ENCODE peak calls at places on chromosomes 7 and 10, in four cellular contexts. T is A549, V is HepG2, P is K562. N is an unnamed sample.

GRCh38 chr7:82429408-82429807 is 14.2 kb downstream of the CACNA2D1 start:
- DNase-seq in T (no peak), V (no peak), P (no peak), N (no peak)

GRCh38 chr7:131581241-131582157 is 25.1 kb upstream of the PODXL start:
- DNase-seq in T (no peak), V (no peak), P (no peak), N (no peak)

GRCh38 chr7:145064114-145064513 is 228.3 kb upstream of the TPK1 start:
- DNase-seq in T (no peak), V (no peak), P (no peak), N (no peak)

GRCh38 chr7:29946428-29947186 is 43.0 kb downstream of the SCRN1 start:
- DNase-seq in T (peak), V (peak), P (peak), N (peak)

GRCh38 chr10:4383683-4384082 is 442.3 kb upstream of the AKR1E2 start:
- DNase-seq in T (no peak), V (no peak), P (no peak), N (no peak)

GRCh38 chr7:25314729-25315267 is 86.5 kb upstream of the NPVF start:
- DNase-seq in T (no peak), V (no peak), P (no peak), N (no peak)

GRCh38 chr10:44992070-44992731 is 8.5 kb upstream of the ZNF22 start:
- DNase-seq in T (no peak), V (no peak), P (no peak), N (no peak)

GRCh38 chr10:63376560-63377304 is 89.0 kb downstream of the JMJD1C start:
- DNase-seq in T (no peak), V (no peak), P (no peak), N (no peak)

GRCh38 chr10:28130267-28130666 is 131.4 kb upstream of the ODAD2 start:
- DNase-seq in T (no peak), V (no peak), P (no peak), N (no peak)

GRCh38 chr10:16950686-16951681 is 133.8 kb upstream of the RSU1 start:
- DNase-seq in T (peak), V (no peak), P (peak), N (peak)

GRCh38 chr7:70647801-70648491 is 484.0 kb upstream of the GALNT17 start:
- DNase-seq in T (no peak), V (no peak), P (no peak), N (no peak)

GRCh38 chr7:131095346-131095745 is 232.3 kb upstream of the MKLN1 start:
- DNase-seq in T (no peak), V (no peak), P (no peak), N (no peak)

GRCh38 chr7:30708983-30709382 is 26.7 kb upstream of the CRHR2 start:
- DNase-seq in T (no peak), V (no peak), P (no peak), N (no peak)

GRCh38 chr10:1661861-1662260 is 75.5 kb downstream of the ADARB2 start:
- DNase-seq in T (no peak), V (no peak), P (no peak), N (no peak)

GRCh38 chr7:33961948-33962347 is 56.6 kb downstream of the BMPER start:
- DNase-seq in T (no peak), V (no peak), P (no peak), N (no peak)

GRCh38 chr10:102511562-102512274 is 7.9 kb downstream of the SUFU start:
- DNase-seq in T (no peak), V (no peak), P (no peak), N (no peak)

DNA sequence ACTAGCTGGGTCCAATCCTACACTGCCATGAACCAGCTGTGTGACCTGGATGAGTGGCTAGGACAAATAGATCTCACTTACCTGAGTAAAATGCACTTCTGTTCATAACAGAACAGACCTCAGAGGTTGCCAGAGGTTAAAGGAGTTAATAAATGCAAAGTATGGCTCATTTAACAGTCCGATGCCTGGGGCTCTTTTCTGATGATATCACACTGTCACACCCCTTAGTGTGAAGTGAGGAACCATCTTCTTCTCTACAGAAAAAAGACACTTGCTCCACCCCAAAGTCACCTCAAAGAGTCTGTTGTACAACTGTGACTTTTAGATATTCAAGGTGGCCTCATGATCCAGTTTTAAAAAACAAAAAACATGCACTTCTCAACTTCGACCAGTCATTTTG is 21.5 kb upstream of the TARP start:
- DNase-seq in T (no peak), V (no peak), P (no peak), N (no peak)
- TF ChIP-seq HMGXB4 in T (no peak), V (no peak), P (no peak), N (no peak)

DNA sequence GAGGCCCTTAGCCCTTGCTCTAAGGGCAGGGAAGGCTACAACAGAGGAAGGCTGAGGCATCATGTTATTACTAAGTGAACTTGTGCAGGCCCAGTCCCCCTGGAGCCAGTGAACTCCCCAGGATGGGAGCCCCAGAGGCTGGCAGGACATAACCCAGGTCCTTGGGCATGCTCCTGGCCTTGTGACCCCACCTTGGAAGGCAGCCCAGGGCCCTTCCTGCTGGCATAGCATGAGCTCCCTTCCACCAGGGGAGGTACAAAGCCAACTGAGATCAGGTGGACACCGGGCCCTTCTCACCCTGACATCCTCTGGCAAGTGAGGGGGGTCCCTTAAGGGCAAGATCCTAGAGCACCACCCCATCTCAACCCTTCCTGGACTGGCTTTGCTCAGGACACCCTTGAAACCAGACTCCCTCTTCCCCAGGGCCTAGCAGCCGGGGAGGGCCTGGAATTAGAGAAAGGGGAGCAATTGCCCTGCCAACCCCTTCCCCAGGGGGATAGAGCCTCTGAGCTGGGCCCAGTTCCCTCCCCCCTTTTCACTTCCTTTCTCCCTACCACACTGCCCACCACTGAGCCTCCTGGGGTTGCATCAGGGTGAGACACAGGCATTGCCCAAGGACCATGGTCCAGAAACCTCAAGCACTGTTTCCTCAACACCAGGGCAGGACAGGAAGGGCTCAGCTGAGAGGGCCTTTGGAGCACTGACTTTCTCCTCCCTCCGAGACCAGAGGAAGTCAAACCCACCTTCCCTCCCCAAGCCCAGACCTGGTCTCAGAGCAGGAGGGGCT is 1.8 kb upstream of the VSIR start:
- DNase-seq in T (no peak), V (no peak), P (no peak), N (no peak)
- TF ChIP-seq HMGXB4 in T (no peak), V (no peak), P (no peak), N (no peak)

GRCh38 chr10:88989824-88990527 is 622 bp upstream of the FAS start:
- DNase-seq in T (no peak), V (no peak), P (no peak), N (no peak)
- TF ChIP-seq HMGXB4 in T (no peak), V (no peak), P (no peak), N (no peak)

GRCh38 chr7:22173884-22174573 is 182.9 kb downstream of the RAPGEF5 start:
- DNase-seq in T (no peak), V (no peak), P (peak), N (no peak)
- TF ChIP-seq HMGXB4 in T (no peak), V (no peak), P (no peak), N (no peak)

GRCh38 chr10:73641272-73642060 is at the start of gene MYOZ1:
- DNase-seq in T (no peak), V (no peak), P (no peak), N (no peak)

GRCh38 chr10:73644015-73644743 is 2.9 kb upstream of the MYOZ1 start:
- DNase-seq in T (peak), V (peak), P (peak), N (peak)

GRCh38 chr10:73646598-73647041 is 5.3 kb upstream of the MYOZ1 start:
- DNase-seq in T (no peak), V (no peak), P (no peak), N (peak)

GRCh38 chr10:73644767-73645166 is 3.5 kb upstream of the MYOZ1 start:
- DNase-seq in T (no peak), V (no peak), P (no peak), N (no peak)

DNA sequence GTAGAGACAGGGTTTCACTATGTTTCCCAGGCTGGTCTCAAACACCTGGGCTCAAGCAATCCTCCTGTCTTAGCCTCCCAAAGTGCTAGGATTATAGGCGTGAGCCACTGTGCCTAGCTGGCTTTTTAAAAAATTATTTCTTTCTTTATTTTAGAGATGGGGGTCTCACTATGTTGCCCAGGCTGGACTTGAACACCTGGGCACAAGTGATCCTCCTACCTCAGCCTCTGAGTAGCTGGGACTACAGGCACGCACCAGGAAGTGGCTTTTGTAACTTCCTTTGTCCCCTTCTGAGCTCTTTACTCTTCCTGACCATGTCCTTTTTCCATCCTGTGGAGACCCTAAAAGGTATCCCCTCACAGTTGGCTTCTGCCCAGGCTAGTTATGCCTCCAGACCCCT is 2.1 kb upstream of the MYOZ1 start:
- DNase-seq in T (no peak), V (no peak), P (no peak), N (no peak)
- TF ChIP-seq HMGXB4 in T (no peak), V (no peak), P (no peak), N (no peak)

N was measured in WTC11.